ENCODE peak calls at places on chromosomes 4 and X, in nine cellular contexts. Y is stimulated activated effector memory CD8-positive, alpha-beta T cell treated with anti-CD3 and anti-CD28 coated beads, Interleukin-12 subunit alpha, Interleukin-12 subunit beta, amount 100 ng/mL, for 72 hours; Q is amniotic epithelial cell; X is brain microvascular endothelial cell; R is WTC11; V is NCI-H1436; K is Ammon's horn; W is sciatic nerve; S is retinal pigment epithelial cell. F is an unnamed sample.

GRCh38 chr4:103915224-103915869 is 195.6 kb upstream of the TACR3 start:
- DNase-seq in Y (no peak), Q (peak; percentile 10), X (no peak), R (no peak), V (peak; percentile 1), K (peak; percentile 43), W (no peak), S (peak; percentile 0), F (no peak)

GRCh38 chr4:85475631-85476233 is 782 bp downstream of the ARHGAP24 start:
- DNase-seq in Y (no peak), Q (peak; percentile 66), X (no peak), R (no peak), V (peak; percentile 45), K (no peak), W (no peak), S (no peak), F (peak; percentile 78)

GRCh38 chr4:68864438-68865177 is 48.8 kb downstream of the UGT2B10 start:
- DNase-seq in Y (no peak), Q (no peak), X (no peak), R (no peak), V (no peak), K (no peak), W (no peak), S (no peak), F (no peak)

GRCh38 chr4:101345596-101346311 is 1.6 kb downstream of the PPP3CA start:
- DNase-seq in Y (peak; percentile 36), Q (peak; percentile 47), X (peak; percentile 51), R (peak; percentile 35), V (peak; percentile 30), K (peak; percentile 53), W (peak; percentile 77), S (no peak), F (peak; percentile 73)

GRCh38 chrX:53435997-53436396 is 1.8 kb upstream of the HSD17B10 start:
- DNase-seq in Y (peak; percentile 32), Q (peak; percentile 54), X (peak; percentile 53), R (peak; percentile 58), V (peak; percentile 69), K (peak; percentile 62), W (no peak), S (no peak), F (peak; percentile 68)

GRCh38 chr4:6180841-6181631 is 19.3 kb downstream of the JAKMIP1 start:
- DNase-seq in Y (peak; percentile 58), Q (no peak), X (no peak), R (no peak), V (no peak), K (no peak), W (no peak), S (no peak), F (no peak)

GRCh38 chr4:188030401-188030800 is 34.8 kb downstream of the ZFP42 start:
- DNase-seq in Y (no peak), Q (no peak), X (no peak), R (no peak), V (no peak), K (peak; percentile 31), W (no peak), S (no peak), F (no peak)

GRCh38 chrX:96984538-96984937 is 100.8 kb downstream of the RPA4 start:
- DNase-seq in Y (no peak), Q (no peak), X (no peak), R (no peak), V (no peak), K (no peak), W (no peak), S (no peak), F (no peak)

F was measured in Right ventricle myocardium inferior.